ENCODE peak calls at places on chromosome 2, in nine cellular contexts. Y is CD8-positive, alpha-beta T cell; E is HCT116; W is kidney; T is heart right ventricle; I is colonic mucosa; V is lung; J is Karpas-422; H is upper lobe of right lung. S is an unnamed sample. For H3K4me1, the result is how much of the 10 kb centered on the place peaks cover.

GRCh38 chr2:189261431-189261841 is 81.9 kb upstream of the COL5A2 start:
- DNase-seq in Y (no peak), E (no peak), W (no peak), T (no peak), I (no peak), V (no peak), J (no peak), H (no peak), S (no peak)

GRCh38 chr2:231687961-231688360 is 20.4 kb upstream of the PTMA start:
- DNase-seq in Y (no peak), E (no peak), W (no peak), T (no peak), I (no peak), V (no peak), J (no peak), H (no peak), S (no peak)

GRCh38 chr2:230665263-230665691 is 47.4 kb upstream of the CAB39 start:
- DNase-seq in Y (no peak), E (no peak), W (peak), T (no peak), I (no peak), V (no peak), J (no peak), H (no peak), S (no peak)

GRCh38 chr2:229235136-229235914 is 35.8 kb downstream of the PID1 start:
- DNase-seq in Y (no peak), E (no peak), W (no peak), T (no peak), I (no peak), V (no peak), J (no peak), H (no peak), S (peak)

GRCh38 chr2:48250943-48251342 is 279.0 kb upstream of the STON1 start:
- DNase-seq in Y (no peak), E (no peak), W (no peak), T (no peak), I (no peak), V (no peak), J (no peak), H (no peak), S (no peak)

GRCh38 chr2:237024255-237024654 is 61.4 kb upstream of the COPS8 start:
- DNase-seq in Y (no peak), E (no peak), W (no peak), T (no peak), I (no peak), V (no peak), J (no peak), H (no peak), S (no peak)

GRCh38 chr2:101854877-101855276 is 136.9 kb upstream of the IL1R2 start:
- DNase-seq in Y (no peak), E (no peak), W (no peak), T (no peak), I (peak), V (no peak), J (no peak), H (no peak), S (peak)

GRCh38 chr2:197803033-197803444 is 1.4 kb upstream of the PLCL1 start:
- DNase-seq in Y (no peak), E (peak), W (no peak), T (no peak), I (no peak), V (no peak), J (peak), H (no peak), S (peak)

GRCh38 chr2:98775146-98775988 is 44.4 kb upstream of the MGAT4A start:
- DNase-seq in Y (no peak), E (no peak), W (peak), T (no peak), I (no peak), V (no peak), J (no peak), H (no peak), S (no peak)

GRCh38 chr2:225076125-225076524 is 33.9 kb upstream of the DOCK10 start:
- DNase-seq in Y (no peak), E (no peak), W (no peak), T (no peak), I (no peak), V (no peak), J (no peak), H (no peak), S (no peak)

GRCh38 chr2:206217743-206218520 is 56.5 kb upstream of the ZDBF2 start:
- DNase-seq in Y (no peak), E (no peak), W (no peak), T (no peak), I (no peak), V (no peak), J (no peak), H (no peak), S (no peak)

GRCh38 chr2:177254433-177255226 is 9.9 kb downstream of the NFE2L2 start:
- DNase-seq in Y (no peak), E (peak), W (no peak), T (peak), I (peak), V (no peak), J (peak), H (no peak), S (peak)

GRCh38 chr2:135151615-135152014 is 99.5 kb downstream of the RAB3GAP1 start:
- DNase-seq in Y (no peak), E (no peak), W (no peak), T (no peak), I (no peak), V (no peak), J (no peak), H (no peak), S (no peak)

GRCh38 chr2:100283724-100284501 is 38.4 kb downstream of the LONRF2 start:
- DNase-seq in Y (no peak), E (peak), W (no peak), T (no peak), I (no peak), V (no peak), J (no peak), H (no peak), S (no peak)

GRCh38 chr2:9556121-9556869 is 665 bp upstream of the ADAM17 start:
- DNase-seq in Y (peak), E (no peak), W (no peak), T (no peak), I (no peak), V (no peak), J (peak), H (no peak), S (no peak)

GRCh38 chr2:151827564-151828142 is 568 bp downstream of the ARL5A start:
- DNase-seq in Y (no peak), E (no peak), W (peak), T (no peak), I (peak), V (no peak), J (peak), H (no peak), S (peak)

GRCh38 chr2:237236188-237236587 is 150.5 kb downstream of the COPS8 start:
- DNase-seq in Y (no peak), E (no peak), W (no peak), T (no peak), I (no peak), V (no peak), J (no peak), H (no peak), S (no peak)

GRCh38 chr2:238940806-238941205 is 92.9 kb downstream of the TWIST2 start:
- DNase-seq in Y (no peak), E (no peak), W (no peak), T (no peak), I (peak), V (peak), J (no peak), H (peak), S (no peak)

GRCh38 chr2:235543851-235544686 is 50.2 kb downstream of the AGAP1 start:
- DNase-seq in Y (no peak), E (no peak), W (peak), T (no peak), I (no peak), V (no peak), J (no peak), H (peak), S (no peak)
- H3K4me1 ChIP-seq in Y (under half), E (under half), W (under half), T (under half), I (under half), V (under half), J (under half), H (under half), S (under half)

DNA sequence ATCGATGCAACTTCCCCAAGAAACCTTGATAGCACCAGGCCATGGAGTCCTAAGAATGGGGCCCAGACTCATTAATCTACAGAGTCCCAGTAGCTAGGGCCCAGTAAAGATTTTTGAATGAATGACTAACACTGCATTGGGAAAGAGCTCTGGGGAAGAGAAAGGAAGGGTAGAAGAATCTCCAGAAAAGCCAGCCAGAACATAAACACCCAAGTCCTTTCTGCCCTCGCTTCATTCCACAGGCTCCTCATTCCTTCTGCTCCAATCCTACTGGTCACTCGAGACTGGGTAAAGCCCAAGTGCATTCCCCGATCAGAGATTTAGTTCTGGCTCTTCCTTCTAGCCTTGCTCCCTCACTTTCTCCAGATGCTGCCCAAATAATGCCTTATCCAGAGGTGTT is 44.3 kb downstream of the CYRIA start:
- DNase-seq in Y (no peak), E (no peak), W (no peak), T (no peak), I (no peak), V (no peak), J (no peak), H (no peak), S (no peak)
- H3K4me1 ChIP-seq in Y (under half), E (under half), W (under half), T (under half), I (under half), V (under half), J (under half), H (half or more), S (under half)

GRCh38 chr2:226429476-226429875 is 370.1 kb downstream of the IRS1 start:
- DNase-seq in Y (no peak), E (no peak), W (no peak), T (no peak), I (no peak), V (no peak), J (no peak), H (no peak), S (no peak)
- H3K4me1 ChIP-seq in Y (under half), E (half or more), W (under half), T (under half), I (under half), V (under half), J (under half), H (under half), S (under half)

GRCh38 chr2:39738941-39739340 is 40.1 kb downstream of the THUMPD2 start:
- DNase-seq in Y (no peak), E (no peak), W (no peak), T (no peak), I (no peak), V (no peak), J (no peak), H (no peak), S (peak)
- H3K4me1 ChIP-seq in Y (under half), E (under half), W (under half), T (under half), I (under half), V (under half), J (under half), H (under half), S (under half)

S was measured in hepatocyte.